ENCODE peak calls at places on chromosome 12, in eight cellular contexts. U is stomach, Y is heart left ventricle, K is thyroid gland, C is gastrocnemius medialis, Z is breast epithelium, P is transverse colon, T is suprapubic skin. Q is an unnamed sample. For H3K36me3, the result is how much of the 10 kb centered on the place peaks cover.

GRCh38 chr12:101038289-101038871 is 171.7 kb downstream of the SLC5A8 start:
- DNase-seq in U (no peak), Y (no peak), K (no peak), C (no peak), Z (no peak), P (no peak), T (no peak), Q (no peak)

GRCh38 chr12:111437816-111438454 is 32.2 kb downstream of the SH2B3 start:
- DNase-seq in U (no peak), Y (peak), K (no peak), C (no peak), Z (no peak), P (peak), T (no peak), Q (peak)

GRCh38 chr12:15788266-15789214 is 648 bp downstream of the EPS8 start:
- DNase-seq in U (peak), Y (no peak), K (peak), C (peak), Z (peak), P (peak), T (peak), Q (peak)

GRCh38 chr12:10919809-10920208 is 9.2 kb upstream of the PRH2 start:
- DNase-seq in U (no peak), Y (no peak), K (no peak), C (no peak), Z (no peak), P (no peak), T (no peak), Q (no peak)

GRCh38 chr12:57724003-57724935 is 14.3 kb downstream of the AGAP2 start:
- DNase-seq in U (no peak), Y (no peak), K (no peak), C (no peak), Z (peak), P (no peak), T (no peak), Q (no peak)

GRCh38 chr12:49808686-49809368 is 19.4 kb downstream of the NCKAP5L start:
- DNase-seq in U (no peak), Y (peak), K (peak), C (peak), Z (no peak), P (no peak), T (peak), Q (peak)

GRCh38 chr12:9805883-9806282 is 21.4 kb upstream of the KLRF1 start:
- DNase-seq in U (no peak), Y (no peak), K (no peak), C (no peak), Z (no peak), P (no peak), T (no peak), Q (no peak)

GRCh38 chr12:65649126-65649525 is 175.2 kb upstream of the HMGA2 start:
- DNase-seq in U (no peak), Y (no peak), K (peak), C (no peak), Z (peak), P (peak), T (no peak), Q (no peak)

GRCh38 chr12:42967850-42968249 is 378.3 kb upstream of the PRICKLE1 start:
- DNase-seq in U (no peak), Y (no peak), K (no peak), C (no peak), Z (no peak), P (no peak), T (no peak), Q (no peak)

GRCh38 chr12:78612224-78612623 is 252.3 kb upstream of the SYT1 start:
- DNase-seq in U (no peak), Y (no peak), K (no peak), C (no peak), Z (no peak), P (no peak), T (no peak), Q (no peak)

GRCh38 chr12:124296916-124297351 is 2.0 kb downstream of the RFLNA start:
- DNase-seq in U (no peak), Y (no peak), K (no peak), C (no peak), Z (peak), P (peak), T (no peak), Q (no peak)

GRCh38 chr12:41548926-41549325 is 360.8 kb downstream of the PDZRN4 start:
- DNase-seq in U (no peak), Y (no peak), K (no peak), C (no peak), Z (no peak), P (no peak), T (no peak), Q (no peak)

GRCh38 chr12:62891805-62892549 is 43.0 kb downstream of the PPM1H start:
- DNase-seq in U (no peak), Y (no peak), K (no peak), C (no peak), Z (no peak), P (no peak), T (no peak), Q (no peak)

GRCh38 chr12:26767116-26767515 is 65.9 kb downstream of the ITPR2 start:
- DNase-seq in U (no peak), Y (no peak), K (no peak), C (no peak), Z (no peak), P (no peak), T (no peak), Q (no peak)

DNA sequence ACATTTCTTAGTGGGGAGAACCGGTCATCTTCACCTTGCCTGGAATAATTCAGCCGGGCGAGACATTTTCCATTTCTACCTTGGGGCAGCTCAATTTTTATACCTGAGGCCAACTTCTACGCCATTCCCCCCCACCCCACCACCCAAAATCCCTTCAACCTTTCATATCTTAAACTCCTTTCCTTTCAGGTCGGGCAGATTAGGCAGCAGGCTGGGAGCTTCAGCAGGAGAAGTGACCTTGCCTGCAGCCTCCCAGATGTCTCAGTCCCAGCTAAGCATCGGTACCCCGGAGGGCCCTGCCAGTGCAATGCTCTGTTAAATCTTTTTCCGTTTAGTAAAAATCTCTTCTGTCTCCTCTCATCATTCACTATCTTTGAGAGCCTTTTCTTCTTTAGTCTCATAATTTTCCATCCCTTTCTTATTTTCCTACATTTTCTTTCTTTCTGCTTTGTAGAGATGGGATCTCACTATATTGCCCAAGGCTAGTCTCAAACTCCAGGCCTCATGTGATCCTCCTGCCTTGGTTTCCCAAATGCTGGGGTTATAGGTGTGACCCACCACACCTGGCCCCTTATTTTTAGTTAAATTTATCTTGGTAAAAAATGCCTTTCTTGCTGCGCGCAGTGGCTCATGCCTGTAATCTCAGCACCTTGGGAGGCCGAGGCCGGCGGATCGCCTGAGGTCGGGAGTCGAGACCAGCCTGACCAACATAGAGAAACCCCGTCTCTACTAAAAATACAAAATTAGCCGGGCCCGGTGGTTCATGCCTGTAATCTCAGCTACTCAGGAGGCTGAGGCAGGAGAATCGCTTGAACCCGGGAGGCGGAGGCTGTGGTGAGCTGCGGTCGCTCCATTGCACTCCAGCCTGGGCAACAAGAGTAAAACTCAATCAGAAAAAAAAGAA is 1.2 kb downstream of the SLC2A3 start:
- DNase-seq in U (no peak), Y (no peak), K (no peak), C (no peak), Z (no peak), P (no peak), T (no peak), Q (no peak)
- TF ChIP-seq POLR2A in U (no peak), Y (no peak), K (no peak), C (no peak), Z (no peak), P (no peak), T (no peak), Q (no peak)

DNA sequence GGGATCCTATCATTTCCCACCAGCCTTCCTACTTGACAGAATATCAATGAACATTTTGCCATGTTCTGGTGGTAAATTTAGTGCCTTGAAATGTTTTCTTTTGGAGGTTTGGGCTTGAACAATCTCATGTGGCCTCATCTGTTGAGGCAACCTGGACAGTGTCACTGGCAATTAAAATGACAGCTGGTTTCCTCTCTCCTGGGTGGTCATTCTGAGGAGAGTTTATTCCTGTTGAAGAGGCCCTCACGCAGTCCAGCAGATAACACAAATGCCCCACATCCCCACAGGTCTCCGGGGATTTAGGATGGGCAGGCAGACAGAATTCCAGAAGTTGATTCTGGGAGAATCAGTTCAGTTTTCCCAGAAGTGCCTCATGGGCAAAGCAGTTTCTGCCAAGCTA is 41.9 kb downstream of the MMAB start:
- DNase-seq in U (no peak), Y (no peak), K (no peak), C (no peak), Z (no peak), P (no peak), T (no peak), Q (no peak)
- H3K4me3 ChIP-seq in U (no peak), Y (no peak), K (no peak), C (no peak), Z (no peak), P (no peak), T (no peak), Q (no peak)

GRCh38 chr12:53053223-53054111 is 3.6 kb downstream of the TNS2 start:
- DNase-seq in U (peak), Y (peak), K (peak), C (no peak), Z (peak), P (peak), T (peak), Q (no peak)
- H3K36me3 ChIP-seq in U (under half), Y (under half), K (under half), C (under half), Z (under half), P (under half), T (under half), Q (under half)

GRCh38 chr12:121802485-121802842 is 1.3 kb upstream of the SETD1B start:
- DNase-seq in U (no peak), Y (no peak), K (no peak), C (no peak), Z (no peak), P (no peak), T (no peak), Q (no peak)

GRCh38 chr12:121799175-121799841 is 4.5 kb upstream of the SETD1B start:
- DNase-seq in U (peak), Y (peak), K (peak), C (peak), Z (peak), P (peak), T (peak), Q (peak)

GRCh38 chr12:121801601-121802484 is 2.0 kb upstream of the SETD1B start:
- DNase-seq in U (no peak), Y (no peak), K (no peak), C (no peak), Z (no peak), P (no peak), T (no peak), Q (peak)

GRCh38 chr12:121799842-121800693 is 3.7 kb upstream of the SETD1B start:
- DNase-seq in U (peak), Y (peak), K (peak), C (peak), Z (peak), P (peak), T (peak), Q (peak)

DNA sequence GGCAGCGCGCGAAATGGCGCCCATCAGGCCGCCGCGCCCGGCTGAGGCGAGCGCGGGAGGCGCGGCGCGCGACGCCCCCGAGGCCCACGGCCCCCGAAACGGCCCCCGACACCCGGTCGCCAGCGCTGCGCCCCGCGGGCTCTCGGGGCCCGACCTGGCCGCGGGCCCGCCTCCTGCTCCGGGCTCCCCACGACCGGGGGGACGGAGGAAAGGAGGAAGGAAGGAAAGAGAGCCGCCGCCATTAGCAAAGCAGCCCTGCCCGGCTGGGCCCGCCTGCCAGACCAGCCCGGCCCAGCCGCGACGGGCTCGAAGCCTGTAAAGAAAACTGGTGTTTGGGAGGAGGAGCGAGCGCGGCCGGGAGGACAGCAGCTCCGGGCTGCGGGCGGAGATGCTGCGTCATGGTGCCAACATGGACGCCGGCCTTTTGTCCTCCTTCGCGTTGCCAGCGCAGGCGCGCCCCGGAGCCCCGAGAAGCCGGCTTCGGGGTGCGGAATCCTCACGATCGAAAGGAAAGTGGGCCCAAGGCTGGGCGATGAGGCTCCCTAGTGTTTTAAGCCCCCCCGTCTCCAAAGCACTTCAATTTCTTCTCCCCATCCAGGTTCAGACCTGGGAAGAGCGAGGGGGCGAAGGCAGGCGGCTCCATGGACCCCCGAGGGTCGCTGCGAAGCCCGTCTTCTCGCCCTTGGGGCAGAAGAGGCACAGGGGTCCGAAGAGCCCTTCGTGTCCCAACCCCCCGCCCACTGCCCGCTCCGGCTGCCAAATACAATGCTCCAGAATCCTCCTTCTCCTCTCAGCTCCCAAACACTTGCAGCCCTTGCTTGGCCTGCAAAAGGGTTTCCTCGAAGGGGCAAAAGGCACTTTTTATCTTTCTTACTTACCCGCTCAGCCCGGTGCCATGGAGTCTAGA is 2.9 kb upstream of the SETD1B start:
- DNase-seq in U (peak), Y (peak), K (peak), C (no peak), Z (peak), P (peak), T (peak), Q (peak)
- TF ChIP-seq POLR2A in U (peak), Y (peak), K (no peak), C (no peak), Z (peak), P (peak), T (no peak), Q (peak)

GRCh38 chr12:6452908-6453630 is 1.2 kb downstream of the TAPBPL start:
- DNase-seq in U (peak), Y (peak), K (peak), C (no peak), Z (no peak), P (peak), T (peak), Q (no peak)
- H3K4me3 ChIP-seq in U (peak), Y (peak), K (no peak), C (peak), Z (peak), P (peak), T (peak), Q (peak)

GRCh38 chr12:71791473-71792150 is 36.9 kb downstream of the RAB21 start:
- DNase-seq in U (no peak), Y (no peak), K (no peak), C (no peak), Z (no peak), P (no peak), T (no peak), Q (no peak)
- H3K36me3 ChIP-seq in U (under half), Y (under half), K (under half), C (under half), Z (under half), P (under half), T (under half), Q (under half)

GRCh38 chr12:108948369-108948768 is 68.5 kb downstream of the DAO start:
- DNase-seq in U (no peak), Y (no peak), K (no peak), C (no peak), Z (no peak), P (no peak), T (no peak), Q (no peak)
- TF ChIP-seq POLR2A in U (no peak), Y (no peak), K (no peak), C (no peak), Z (no peak), P (no peak), T (no peak), Q (no peak)

DNA sequence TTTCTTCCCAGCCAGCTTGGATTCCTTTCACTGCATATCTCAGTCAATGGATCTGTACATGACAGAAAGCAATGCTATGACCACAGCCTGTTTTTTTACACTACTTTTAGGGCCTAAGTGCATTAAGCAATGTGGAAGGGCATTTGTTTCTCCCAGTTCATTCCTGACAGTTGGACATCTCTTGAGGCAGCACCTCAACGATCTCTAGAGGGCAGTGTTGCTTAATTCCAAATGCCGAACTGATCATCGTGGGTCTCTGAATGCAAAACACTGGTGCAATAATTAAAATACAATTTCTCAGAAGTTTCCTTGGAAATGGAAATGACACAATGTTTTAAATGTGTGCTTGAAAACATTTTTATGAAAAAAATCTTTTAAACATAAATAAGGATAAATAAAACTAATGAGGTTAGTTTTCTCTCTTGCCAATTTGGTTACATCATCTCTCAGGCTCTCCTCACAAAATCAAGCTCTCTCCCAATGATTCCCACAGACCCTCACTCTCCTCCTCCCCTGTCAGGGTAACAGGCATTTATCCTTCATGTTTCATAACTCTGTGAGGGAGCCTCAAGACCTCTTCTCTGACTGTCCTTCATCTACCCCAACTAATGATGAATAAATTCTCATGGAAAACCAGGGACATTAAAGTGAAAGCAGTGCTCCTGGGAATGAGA is 192.4 kb upstream of the SLC16A7 start:
- DNase-seq in U (peak), Y (peak), K (peak), C (no peak), Z (peak), P (peak), T (no peak), Q (peak)
- H3K4me3 ChIP-seq in U (no peak), Y (no peak), K (no peak), C (no peak), Z (no peak), P (no peak), T (no peak), Q (no peak)

DNA sequence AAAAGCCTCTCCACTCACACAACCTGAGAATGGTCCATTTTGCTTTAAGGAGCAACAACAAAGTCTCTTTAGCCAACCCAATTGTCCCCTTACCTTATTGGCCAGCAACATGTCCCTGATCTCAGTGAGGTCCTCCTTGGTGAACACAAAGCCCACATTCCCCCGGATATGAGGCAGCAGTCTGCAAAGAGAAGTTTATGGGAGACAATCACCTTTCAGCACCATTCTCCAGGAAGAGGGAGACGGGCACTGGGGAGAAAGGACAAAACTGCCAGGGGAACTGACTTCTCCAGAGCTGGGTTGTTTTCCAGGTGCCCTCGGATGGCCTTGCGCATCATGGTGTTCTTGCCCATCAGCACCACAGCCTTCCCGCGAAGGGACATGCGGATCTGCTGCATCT is 1.9 kb downstream of the RPLP0 start:
- DNase-seq in U (no peak), Y (no peak), K (no peak), C (no peak), Z (no peak), P (no peak), T (no peak), Q (no peak)
- H3K36me3 ChIP-seq in U (under half), Y (under half), K (under half), C (under half), Z (under half), P (under half), T (under half), Q (under half)

GRCh38 chr12:103858953-103859601 is 18.0 kb upstream of the NT5DC3 start:
- DNase-seq in U (peak), Y (peak), K (peak), C (peak), Z (peak), P (peak), T (peak), Q (peak)
- TF ChIP-seq POLR2A in U (no peak), Y (no peak), K (no peak), C (no peak), Z (no peak), P (peak), T (no peak), Q (no peak)

Q was measured in tibial nerve.